ENCODE peak calls at places on chromosome 11, in ten cellular contexts. J, Y, Z, B, P, O, K, S, U and E are unnamed samples.

GRCh38 chr11:130633466-130633865 is 185.0 kb downstream of the ADAMTS15 start:
- DNase-seq in Z (no peak), P (no peak), B (no peak), J (no peak), Y (no peak), U (no peak), O (no peak), K (no peak), S (no peak), E (no peak)

GRCh38 chr11:1501421-1502167 is 15.0 kb upstream of the MOB2 start:
- DNase-seq in K (no peak), Z (no peak), B (no peak), O (no peak), U (no peak), J (no peak), S (no peak), Y (no peak), P (no peak), E (no peak)

GRCh38 chr11:64090811-64091516 is 55.2 kb downstream of the FLRT1 start:
- DNase-seq in O (peak), J (peak), K (no peak), U (no peak), P (peak), Z (no peak), Y (no peak), S (no peak), B (no peak), E (no peak)

GRCh38 chr11:43392713-43393112 is 34.0 kb downstream of the TTC17 start:
- DNase-seq in Z (no peak), S (no peak), P (no peak), U (no peak), K (no peak), O (no peak), B (no peak), J (no peak), Y (no peak), E (no peak)

GRCh38 chr11:15106201-15106965 is 8.3 kb upstream of the INSC start:
- DNase-seq in S (no peak), K (no peak), O (peak), B (no peak), J (no peak), U (no peak), Y (no peak), Z (no peak), P (no peak), E (no peak)

GRCh38 chr11:75388386-75389275 is 10.7 kb upstream of the RPS3 start:
- DNase-seq in B (peak), K (peak), P (peak), Z (peak), S (peak), J (peak), U (peak), Y (peak), O (peak), E (no peak)

GRCh38 chr11:110921742-110922200 is 209.5 kb upstream of the ARHGAP20 start:
- DNase-seq in S (no peak), K (no peak), U (no peak), O (no peak), P (no peak), Y (no peak), Z (peak), B (no peak), J (no peak), E (no peak)

GRCh38 chr11:6988506-6988905 is 31.6 kb downstream of the ZNF214 start:
- DNase-seq in Y (no peak), K (no peak), B (no peak), P (no peak), J (no peak), O (no peak), U (no peak), S (no peak), Z (no peak), E (no peak)

GRCh38 chr11:77752518-77752917 is 68.0 kb downstream of the RSF1 start:
- DNase-seq in J (no peak), U (no peak), K (no peak), Y (no peak), P (no peak), O (no peak), B (no peak), S (no peak), Z (no peak), E (no peak)

GRCh38 chr11:121767433-121767832 is 314.7 kb upstream of the SORL1-AS1 start:
- DNase-seq in O (no peak), J (no peak), Y (no peak), Z (no peak), S (peak), K (no peak), B (no peak), U (no peak), P (peak), E (no peak)

GRCh38 chr11:66317322-66317765 is 500 bp upstream of the CD248 start:
- DNase-seq in Y (peak), P (no peak), K (no peak), U (peak), J (no peak), Z (no peak), B (no peak), S (no peak), O (no peak), E (no peak)

GRCh38 chr11:35272391-35272821 is 133.4 kb downstream of the CD44 start:
- DNase-seq in P (peak), O (no peak), J (no peak), U (no peak), Y (peak), K (no peak), B (no peak), S (peak), Z (no peak), E (no peak)

GRCh38 chr11:110787680-110788079 is 75.4 kb upstream of the ARHGAP20 start:
- DNase-seq in U (no peak), Y (no peak), J (no peak), P (no peak), O (no peak), B (no peak), K (no peak), S (no peak), Z (no peak), E (peak)

GRCh38 chr11:112834277-112834755 is 126.9 kb upstream of the NCAM1 start:
- DNase-seq in Z (no peak), P (no peak), B (no peak), O (no peak), J (peak), K (no peak), S (no peak), U (peak), Y (no peak), E (no peak)

GRCh38 chr11:67616431-67617242 is 9.9 kb downstream of the NDUFV1 start:
- DNase-seq in Z (no peak), S (no peak), J (no peak), U (no peak), P (no peak), Y (no peak), K (no peak), O (no peak), B (peak), E (no peak)

GRCh38 chr11:64340671-64341335 is 799 bp downstream of the CCDC88B start:
- DNase-seq in J (no peak), K (no peak), U (peak), S (no peak), B (no peak), O (no peak), Z (no peak), P (no peak), Y (no peak), E (no peak)

GRCh38 chr11:13681470-13681869 is 13.0 kb downstream of the FAR1 start:
- DNase-seq in Z (no peak), Y (no peak), O (no peak), B (no peak), J (no peak), U (no peak), K (no peak), S (no peak), P (no peak), E (no peak)

GRCh38 chr11:30960387-30960992 is 374.3 kb upstream of the MPPED2 start:
- DNase-seq in K (no peak), J (no peak), B (peak), U (no peak), P (no peak), Z (no peak), Y (no peak), S (no peak), O (peak), E (peak)

GRCh38 chr11:79512706-79513469 is 72.1 kb upstream of the TENM4 start:
- DNase-seq in B (no peak), O (no peak), S (no peak), U (no peak), Z (no peak), Y (no peak), P (no peak), K (no peak), J (no peak), E (no peak)

GRCh38 chr11:31797227-31798056 is 13.7 kb downstream of the PAX6 start:
- DNase-seq in P (no peak), Y (no peak), Z (no peak), U (no peak), O (no peak), S (no peak), J (no peak), B (no peak), K (no peak), E (no peak)

GRCh38 chr11:7457211-7457610 is 28.1 kb upstream of the OLFML1 start:
- DNase-seq in K (no peak), Z (no peak), B (no peak), O (no peak), U (no peak), S (no peak), P (no peak), Y (no peak), J (no peak), E (peak)

GRCh38 chr11:76653674-76654309 is 16.8 kb downstream of the LRRC32 start:
- DNase-seq in P (no peak), O (no peak), S (no peak), B (no peak), U (no peak), J (no peak), Z (peak), Y (no peak), K (no peak), E (no peak)

GRCh38 chr11:15166204-15166603 is 51.5 kb downstream of the INSC start:
- DNase-seq in B (no peak), S (no peak), Z (no peak), Y (no peak), K (no peak), O (no peak), U (no peak), P (no peak), J (no peak), E (no peak)

GRCh38 chr11:73147771-73148681 is 5.9 kb upstream of the FCHSD2 start:
- DNase-seq in U (no peak), S (no peak), Z (no peak), K (no peak), O (no peak), J (peak), B (no peak), P (no peak), Y (no peak), E (no peak)

GRCh38 chr11:2815762-2816496 is 69.6 kb downstream of the CDKN1C start:
- DNase-seq in J (no peak), B (no peak), Z (no peak), U (no peak), O (no peak), K (no peak), S (no peak), P (no peak), Y (no peak), E (no peak)

GRCh38 chr11:125402436-125402835 is 93.6 kb downstream of the FEZ1 start:
- DNase-seq in K (no peak), B (no peak), J (no peak), U (no peak), O (no peak), S (no peak), Z (no peak), P (no peak), Y (no peak), E (no peak)

GRCh38 chr11:64356498-64357411 is 2.2 kb upstream of the RPS6KA4 start:
- DNase-seq in Z (no peak), B (peak), U (peak), Y (no peak), P (peak), S (no peak), K (peak), J (no peak), O (no peak), E (no peak)

GRCh38 chr11:67289226-67289650 is at the start of gene ANKRD13D:
- DNase-seq in O (no peak), P (no peak), J (peak), Y (no peak), B (no peak), Z (no peak), U (no peak), S (no peak), K (no peak), E (no peak)

GRCh38 chr11:124434699-124435098 is 10.0 kb upstream of the OR8B4 start:
- DNase-seq in O (no peak), Y (no peak), Z (no peak), S (no peak), P (no peak), U (no peak), B (no peak), K (no peak), J (no peak), E (no peak)

GRCh38 chr11:76824980-76825725 is 35.6 kb upstream of the ACER3 start:
- DNase-seq in P (no peak), K (no peak), S (no peak), U (no peak), Z (no peak), J (no peak), O (no peak), Y (no peak), B (no peak), E (peak)

GRCh38 chr11:134377876-134378275 is 34.2 kb downstream of the B3GAT1 start:
- DNase-seq in Y (no peak), J (no peak), K (no peak), B (no peak), O (no peak), U (no peak), Z (no peak), P (no peak), S (no peak), E (no peak)

GRCh38 chr11:18700375-18700774 is 1.8 kb downstream of the TMEM86A start:
- DNase-seq in J (no peak), K (peak), O (no peak), Z (no peak), B (no peak), S (no peak), P (no peak), Y (no peak), U (no peak), E (no peak)